ENCODE peak calls at places on chromosomes 2 and 18, in four cellular contexts. One of them, this sample, is unnamed.

GRCh38 chr2:3251974-3252373 is 125.6 kb downstream of the EIPR1 start:
- DNase-seq in stimulated activated CD8-positive, alpha-beta memory T cell treated with anti-CD3 and anti-CD28 coated beads, Interleukin-4, amount 100 ng/mL, for 1 hour: no peak
- DNase-seq in stimulated activated CD4-positive, alpha-beta T cell treated with anti-CD3 and anti-CD28 coated beads, Interleukin-1b, Interleukin-23, amount 100 ng/mL, for 48 hours: no peak
- DNase-seq in H9: no peak
- DNase-seq in this sample: no peak

GRCh38 chr2:229410946-229411345 is 139.9 kb upstream of the PID1 start:
- DNase-seq in stimulated activated CD4-positive, alpha-beta T cell treated with anti-CD3 and anti-CD28 coated beads, Interleukin-1b, Interleukin-23, amount 100 ng/mL, for 48 hours: no peak
- DNase-seq in H9: no peak
- DNase-seq in stimulated activated CD8-positive, alpha-beta memory T cell treated with anti-CD3 and anti-CD28 coated beads, Interleukin-4, amount 100 ng/mL, for 1 hour: no peak
- DNase-seq in this sample: no peak

GRCh38 chr2:111189106-111189505 is 68.4 kb downstream of the BCL2L11 start:
- DNase-seq in H9: no peak
- DNase-seq in stimulated activated CD8-positive, alpha-beta memory T cell treated with anti-CD3 and anti-CD28 coated beads, Interleukin-4, amount 100 ng/mL, for 1 hour: no peak
- DNase-seq in stimulated activated CD4-positive, alpha-beta T cell treated with anti-CD3 and anti-CD28 coated beads, Interleukin-1b, Interleukin-23, amount 100 ng/mL, for 48 hours: no peak
- DNase-seq in this sample: no peak

GRCh38 chr18:49250819-49251388 is 209.5 kb downstream of the DYM start:
- DNase-seq in H9: no peak
- DNase-seq in stimulated activated CD4-positive, alpha-beta T cell treated with anti-CD3 and anti-CD28 coated beads, Interleukin-1b, Interleukin-23, amount 100 ng/mL, for 48 hours: no peak
- DNase-seq in stimulated activated CD8-positive, alpha-beta memory T cell treated with anti-CD3 and anti-CD28 coated beads, Interleukin-4, amount 100 ng/mL, for 1 hour: no peak
- DNase-seq in this sample: no peak

GRCh38 chr2:180505203-180505602 is 475.2 kb upstream of the UBE2E3 start:
- DNase-seq in stimulated activated CD8-positive, alpha-beta memory T cell treated with anti-CD3 and anti-CD28 coated beads, Interleukin-4, amount 100 ng/mL, for 1 hour: no peak
- DNase-seq in H9: no peak
- DNase-seq in stimulated activated CD4-positive, alpha-beta T cell treated with anti-CD3 and anti-CD28 coated beads, Interleukin-1b, Interleukin-23, amount 100 ng/mL, for 48 hours: no peak
- DNase-seq in this sample: no peak

GRCh38 chr18:9737814-9738160 is 29.7 kb downstream of the RAB31 start:
- DNase-seq in stimulated activated CD4-positive, alpha-beta T cell treated with anti-CD3 and anti-CD28 coated beads, Interleukin-1b, Interleukin-23, amount 100 ng/mL, for 48 hours: no peak
- DNase-seq in H9: no peak
- DNase-seq in stimulated activated CD8-positive, alpha-beta memory T cell treated with anti-CD3 and anti-CD28 coated beads, Interleukin-4, amount 100 ng/mL, for 1 hour: no peak
- DNase-seq in this sample: no peak

GRCh38 chr2:20141056-20141762 is 83.7 kb downstream of the SDC1 start:
- DNase-seq in stimulated activated CD4-positive, alpha-beta T cell treated with anti-CD3 and anti-CD28 coated beads, Interleukin-1b, Interleukin-23, amount 100 ng/mL, for 48 hours: no peak
- DNase-seq in H9: peak
- DNase-seq in stimulated activated CD8-positive, alpha-beta memory T cell treated with anti-CD3 and anti-CD28 coated beads, Interleukin-4, amount 100 ng/mL, for 1 hour: no peak
- DNase-seq in this sample: peak

GRCh38 chr18:56166914-56167313 is 471.5 kb downstream of the TXNL1 start:
- DNase-seq in stimulated activated CD8-positive, alpha-beta memory T cell treated with anti-CD3 and anti-CD28 coated beads, Interleukin-4, amount 100 ng/mL, for 1 hour: no peak
- DNase-seq in stimulated activated CD4-positive, alpha-beta T cell treated with anti-CD3 and anti-CD28 coated beads, Interleukin-1b, Interleukin-23, amount 100 ng/mL, for 48 hours: no peak
- DNase-seq in H9: no peak
- DNase-seq in this sample: no peak

GRCh38 chr18:79960921-79961526 is 3.4 kb upstream of the HSBP1L1 start:
- DNase-seq in stimulated activated CD8-positive, alpha-beta memory T cell treated with anti-CD3 and anti-CD28 coated beads, Interleukin-4, amount 100 ng/mL, for 1 hour: no peak
- DNase-seq in H9: no peak
- DNase-seq in stimulated activated CD4-positive, alpha-beta T cell treated with anti-CD3 and anti-CD28 coated beads, Interleukin-1b, Interleukin-23, amount 100 ng/mL, for 48 hours: no peak
- DNase-seq in this sample: no peak

GRCh38 chr2:152826880-152827279 is 108.5 kb downstream of the ARL6IP6 start:
- DNase-seq in stimulated activated CD4-positive, alpha-beta T cell treated with anti-CD3 and anti-CD28 coated beads, Interleukin-1b, Interleukin-23, amount 100 ng/mL, for 48 hours: no peak
- DNase-seq in stimulated activated CD8-positive, alpha-beta memory T cell treated with anti-CD3 and anti-CD28 coated beads, Interleukin-4, amount 100 ng/mL, for 1 hour: no peak
- DNase-seq in H9: no peak
- DNase-seq in this sample: no peak

GRCh38 chr2:109069430-109070194 is 59.4 kb upstream of the SH3RF3 start:
- DNase-seq in H9: peak
- DNase-seq in stimulated activated CD8-positive, alpha-beta memory T cell treated with anti-CD3 and anti-CD28 coated beads, Interleukin-4, amount 100 ng/mL, for 1 hour: no peak
- DNase-seq in stimulated activated CD4-positive, alpha-beta T cell treated with anti-CD3 and anti-CD28 coated beads, Interleukin-1b, Interleukin-23, amount 100 ng/mL, for 48 hours: no peak
- DNase-seq in this sample: no peak

GRCh38 chr18:48195782-48196181 is 213.4 kb downstream of the ZBTB7C start:
- DNase-seq in stimulated activated CD8-positive, alpha-beta memory T cell treated with anti-CD3 and anti-CD28 coated beads, Interleukin-4, amount 100 ng/mL, for 1 hour: no peak
- DNase-seq in H9: no peak
- DNase-seq in stimulated activated CD4-positive, alpha-beta T cell treated with anti-CD3 and anti-CD28 coated beads, Interleukin-1b, Interleukin-23, amount 100 ng/mL, for 48 hours: no peak
- DNase-seq in this sample: no peak

GRCh38 chr2:47512581-47513083 is 109.7 kb downstream of the MSH2 start:
- DNase-seq in stimulated activated CD4-positive, alpha-beta T cell treated with anti-CD3 and anti-CD28 coated beads, Interleukin-1b, Interleukin-23, amount 100 ng/mL, for 48 hours: no peak
- DNase-seq in stimulated activated CD8-positive, alpha-beta memory T cell treated with anti-CD3 and anti-CD28 coated beads, Interleukin-4, amount 100 ng/mL, for 1 hour: no peak
- DNase-seq in H9: no peak
- DNase-seq in this sample: no peak

GRCh38 chr2:174027956-174028355 is 62.8 kb upstream of the SP3 start:
- DNase-seq in stimulated activated CD8-positive, alpha-beta memory T cell treated with anti-CD3 and anti-CD28 coated beads, Interleukin-4, amount 100 ng/mL, for 1 hour: no peak
- DNase-seq in stimulated activated CD4-positive, alpha-beta T cell treated with anti-CD3 and anti-CD28 coated beads, Interleukin-1b, Interleukin-23, amount 100 ng/mL, for 48 hours: no peak
- DNase-seq in H9: no peak
- DNase-seq in this sample: peak

GRCh38 chr2:46385786-46386577 is 88.8 kb downstream of the EPAS1 start:
- DNase-seq in stimulated activated CD8-positive, alpha-beta memory T cell treated with anti-CD3 and anti-CD28 coated beads, Interleukin-4, amount 100 ng/mL, for 1 hour: no peak
- DNase-seq in H9: peak
- DNase-seq in stimulated activated CD4-positive, alpha-beta T cell treated with anti-CD3 and anti-CD28 coated beads, Interleukin-1b, Interleukin-23, amount 100 ng/mL, for 48 hours: no peak
- DNase-seq in this sample: no peak

GRCh38 chr2:127053731-127054603 is 53.0 kb downstream of the BIN1 start:
- DNase-seq in H9: no peak
- DNase-seq in stimulated activated CD8-positive, alpha-beta memory T cell treated with anti-CD3 and anti-CD28 coated beads, Interleukin-4, amount 100 ng/mL, for 1 hour: no peak
- DNase-seq in stimulated activated CD4-positive, alpha-beta T cell treated with anti-CD3 and anti-CD28 coated beads, Interleukin-1b, Interleukin-23, amount 100 ng/mL, for 48 hours: no peak
- DNase-seq in this sample: no peak

GRCh38 chr2:218366621-218367414 is 10.2 kb downstream of the CATIP start:
- DNase-seq in stimulated activated CD8-positive, alpha-beta memory T cell treated with anti-CD3 and anti-CD28 coated beads, Interleukin-4, amount 100 ng/mL, for 1 hour: no peak
- DNase-seq in stimulated activated CD4-positive, alpha-beta T cell treated with anti-CD3 and anti-CD28 coated beads, Interleukin-1b, Interleukin-23, amount 100 ng/mL, for 48 hours: no peak
- DNase-seq in H9: no peak
- DNase-seq in this sample: no peak

GRCh38 chr2:27262379-27263286 is at the start of gene SLC30A3:
- DNase-seq in stimulated activated CD8-positive, alpha-beta memory T cell treated with anti-CD3 and anti-CD28 coated beads, Interleukin-4, amount 100 ng/mL, for 1 hour: no peak
- DNase-seq in H9: peak
- DNase-seq in stimulated activated CD4-positive, alpha-beta T cell treated with anti-CD3 and anti-CD28 coated beads, Interleukin-1b, Interleukin-23, amount 100 ng/mL, for 48 hours: peak
- DNase-seq in this sample: peak

GRCh38 chr18:45254683-45255082 is 360.6 kb upstream of the SLC14A2 start:
- DNase-seq in H9: no peak
- DNase-seq in stimulated activated CD8-positive, alpha-beta memory T cell treated with anti-CD3 and anti-CD28 coated beads, Interleukin-4, amount 100 ng/mL, for 1 hour: no peak
- DNase-seq in stimulated activated CD4-positive, alpha-beta T cell treated with anti-CD3 and anti-CD28 coated beads, Interleukin-1b, Interleukin-23, amount 100 ng/mL, for 48 hours: no peak
- DNase-seq in this sample: no peak

GRCh38 chr2:234593636-234594035 is 96.8 kb upstream of the ARL4C start:
- DNase-seq in H9: no peak
- DNase-seq in stimulated activated CD8-positive, alpha-beta memory T cell treated with anti-CD3 and anti-CD28 coated beads, Interleukin-4, amount 100 ng/mL, for 1 hour: no peak
- DNase-seq in stimulated activated CD4-positive, alpha-beta T cell treated with anti-CD3 and anti-CD28 coated beads, Interleukin-1b, Interleukin-23, amount 100 ng/mL, for 48 hours: no peak
- DNase-seq in this sample: no peak

GRCh38 chr2:102674836-102675235 is 55.5 kb downstream of the SLC9A2 start:
- DNase-seq in H9: no peak
- DNase-seq in stimulated activated CD4-positive, alpha-beta T cell treated with anti-CD3 and anti-CD28 coated beads, Interleukin-1b, Interleukin-23, amount 100 ng/mL, for 48 hours: no peak
- DNase-seq in stimulated activated CD8-positive, alpha-beta memory T cell treated with anti-CD3 and anti-CD28 coated beads, Interleukin-4, amount 100 ng/mL, for 1 hour: no peak
- DNase-seq in this sample: no peak

GRCh38 chr18:2515408-2515807 is 55.9 kb downstream of the METTL4 start:
- DNase-seq in stimulated activated CD8-positive, alpha-beta memory T cell treated with anti-CD3 and anti-CD28 coated beads, Interleukin-4, amount 100 ng/mL, for 1 hour: no peak
- DNase-seq in H9: no peak
- DNase-seq in stimulated activated CD4-positive, alpha-beta T cell treated with anti-CD3 and anti-CD28 coated beads, Interleukin-1b, Interleukin-23, amount 100 ng/mL, for 48 hours: no peak
- DNase-seq in this sample: no peak

GRCh38 chr2:224171226-224171625 is 132.1 kb upstream of the SERPINE2 start:
- DNase-seq in stimulated activated CD8-positive, alpha-beta memory T cell treated with anti-CD3 and anti-CD28 coated beads, Interleukin-4, amount 100 ng/mL, for 1 hour: no peak
- DNase-seq in H9: no peak
- DNase-seq in stimulated activated CD4-positive, alpha-beta T cell treated with anti-CD3 and anti-CD28 coated beads, Interleukin-1b, Interleukin-23, amount 100 ng/mL, for 48 hours: no peak
- DNase-seq in this sample: no peak

GRCh38 chr2:221572180-221572820 is at the start of gene EPHA4:
- DNase-seq in stimulated activated CD4-positive, alpha-beta T cell treated with anti-CD3 and anti-CD28 coated beads, Interleukin-1b, Interleukin-23, amount 100 ng/mL, for 48 hours: peak
- DNase-seq in H9: peak
- DNase-seq in stimulated activated CD8-positive, alpha-beta memory T cell treated with anti-CD3 and anti-CD28 coated beads, Interleukin-4, amount 100 ng/mL, for 1 hour: peak
- DNase-seq in this sample: peak

GRCh38 chr2:172639823-172640222 is 83.9 kb downstream of the PDK1 start:
- DNase-seq in H9: no peak
- DNase-seq in stimulated activated CD8-positive, alpha-beta memory T cell treated with anti-CD3 and anti-CD28 coated beads, Interleukin-4, amount 100 ng/mL, for 1 hour: no peak
- DNase-seq in stimulated activated CD4-positive, alpha-beta T cell treated with anti-CD3 and anti-CD28 coated beads, Interleukin-1b, Interleukin-23, amount 100 ng/mL, for 48 hours: peak
- DNase-seq in this sample: no peak

GRCh38 chr2:46769809-46770208 is 145.8 kb downstream of the MCFD2 start:
- DNase-seq in stimulated activated CD4-positive, alpha-beta T cell treated with anti-CD3 and anti-CD28 coated beads, Interleukin-1b, Interleukin-23, amount 100 ng/mL, for 48 hours: no peak
- DNase-seq in H9: no peak
- DNase-seq in stimulated activated CD8-positive, alpha-beta memory T cell treated with anti-CD3 and anti-CD28 coated beads, Interleukin-4, amount 100 ng/mL, for 1 hour: no peak
- DNase-seq in this sample: no peak

GRCh38 chr2:241896746-241897201 is 27.2 kb downstream of the RTP5 start:
- DNase-seq in stimulated activated CD4-positive, alpha-beta T cell treated with anti-CD3 and anti-CD28 coated beads, Interleukin-1b, Interleukin-23, amount 100 ng/mL, for 48 hours: no peak
- DNase-seq in stimulated activated CD8-positive, alpha-beta memory T cell treated with anti-CD3 and anti-CD28 coated beads, Interleukin-4, amount 100 ng/mL, for 1 hour: no peak
- DNase-seq in H9: no peak
- DNase-seq in this sample: no peak

GRCh38 chr2:215218587-215219577 is 80.5 kb upstream of the ABCA12 start:
- DNase-seq in stimulated activated CD8-positive, alpha-beta memory T cell treated with anti-CD3 and anti-CD28 coated beads, Interleukin-4, amount 100 ng/mL, for 1 hour: no peak
- DNase-seq in H9: no peak
- DNase-seq in stimulated activated CD4-positive, alpha-beta T cell treated with anti-CD3 and anti-CD28 coated beads, Interleukin-1b, Interleukin-23, amount 100 ng/mL, for 48 hours: no peak
- DNase-seq in this sample: no peak

GRCh38 chr2:151156943-151157705 is 104.5 kb downstream of the RBM43 start:
- DNase-seq in stimulated activated CD8-positive, alpha-beta memory T cell treated with anti-CD3 and anti-CD28 coated beads, Interleukin-4, amount 100 ng/mL, for 1 hour: no peak
- DNase-seq in stimulated activated CD4-positive, alpha-beta T cell treated with anti-CD3 and anti-CD28 coated beads, Interleukin-1b, Interleukin-23, amount 100 ng/mL, for 48 hours: no peak
- DNase-seq in H9: no peak
- DNase-seq in this sample: no peak

GRCh38 chr2:9346885-9347284 is 76.4 kb downstream of the ITGB1BP1 start:
- DNase-seq in stimulated activated CD4-positive, alpha-beta T cell treated with anti-CD3 and anti-CD28 coated beads, Interleukin-1b, Interleukin-23, amount 100 ng/mL, for 48 hours: no peak
- DNase-seq in H9: no peak
- DNase-seq in stimulated activated CD8-positive, alpha-beta memory T cell treated with anti-CD3 and anti-CD28 coated beads, Interleukin-4, amount 100 ng/mL, for 1 hour: no peak
- DNase-seq in this sample: no peak

GRCh38 chr18:56576826-56577573 is 61.4 kb downstream of the TXNL1 start:
- DNase-seq in stimulated activated CD8-positive, alpha-beta memory T cell treated with anti-CD3 and anti-CD28 coated beads, Interleukin-4, amount 100 ng/mL, for 1 hour: no peak
- DNase-seq in H9: no peak
- DNase-seq in stimulated activated CD4-positive, alpha-beta T cell treated with anti-CD3 and anti-CD28 coated beads, Interleukin-1b, Interleukin-23, amount 100 ng/mL, for 48 hours: no peak
- DNase-seq in this sample: no peak

GRCh38 chr2:58291726-58292430 is 50.8 kb upstream of the FANCL start:
- DNase-seq in stimulated activated CD8-positive, alpha-beta memory T cell treated with anti-CD3 and anti-CD28 coated beads, Interleukin-4, amount 100 ng/mL, for 1 hour: no peak
- DNase-seq in stimulated activated CD4-positive, alpha-beta T cell treated with anti-CD3 and anti-CD28 coated beads, Interleukin-1b, Interleukin-23, amount 100 ng/mL, for 48 hours: no peak
- DNase-seq in H9: no peak
- DNase-seq in this sample: no peak

GRCh38 chr2:113198790-113199612 is 25.2 kb downstream of the PSD4 start:
- DNase-seq in stimulated activated CD4-positive, alpha-beta T cell treated with anti-CD3 and anti-CD28 coated beads, Interleukin-1b, Interleukin-23, amount 100 ng/mL, for 48 hours: peak
- DNase-seq in stimulated activated CD8-positive, alpha-beta memory T cell treated with anti-CD3 and anti-CD28 coated beads, Interleukin-4, amount 100 ng/mL, for 1 hour: peak
- DNase-seq in H9: peak
- DNase-seq in this sample: no peak

GRCh38 chr2:62199392-62200125 is 3.6 kb downstream of the B3GNT2 start:
- DNase-seq in H9: no peak
- DNase-seq in stimulated activated CD4-positive, alpha-beta T cell treated with anti-CD3 and anti-CD28 coated beads, Interleukin-1b, Interleukin-23, amount 100 ng/mL, for 48 hours: no peak
- DNase-seq in stimulated activated CD8-positive, alpha-beta memory T cell treated with anti-CD3 and anti-CD28 coated beads, Interleukin-4, amount 100 ng/mL, for 1 hour: no peak
- DNase-seq in this sample: no peak

GRCh38 chr2:132479140-132479539 is 62.5 kb downstream of the GPR39 start:
- DNase-seq in stimulated activated CD8-positive, alpha-beta memory T cell treated with anti-CD3 and anti-CD28 coated beads, Interleukin-4, amount 100 ng/mL, for 1 hour: no peak
- DNase-seq in H9: no peak
- DNase-seq in stimulated activated CD4-positive, alpha-beta T cell treated with anti-CD3 and anti-CD28 coated beads, Interleukin-1b, Interleukin-23, amount 100 ng/mL, for 48 hours: no peak
- DNase-seq in this sample: no peak

GRCh38 chr18:66495844-66496243 is 108.0 kb downstream of the CDH19 start:
- DNase-seq in H9: peak
- DNase-seq in stimulated activated CD8-positive, alpha-beta memory T cell treated with anti-CD3 and anti-CD28 coated beads, Interleukin-4, amount 100 ng/mL, for 1 hour: no peak
- DNase-seq in stimulated activated CD4-positive, alpha-beta T cell treated with anti-CD3 and anti-CD28 coated beads, Interleukin-1b, Interleukin-23, amount 100 ng/mL, for 48 hours: no peak
- DNase-seq in this sample: no peak

GRCh38 chr2:165305391-165306096 is 66.3 kb downstream of the SCN2A start:
- DNase-seq in H9: no peak
- DNase-seq in stimulated activated CD8-positive, alpha-beta memory T cell treated with anti-CD3 and anti-CD28 coated beads, Interleukin-4, amount 100 ng/mL, for 1 hour: no peak
- DNase-seq in stimulated activated CD4-positive, alpha-beta T cell treated with anti-CD3 and anti-CD28 coated beads, Interleukin-1b, Interleukin-23, amount 100 ng/mL, for 48 hours: no peak
- DNase-seq in this sample: no peak

GRCh38 chr2:109089602-109090300 is 39.3 kb upstream of the SH3RF3 start:
- DNase-seq in H9: no peak
- DNase-seq in stimulated activated CD4-positive, alpha-beta T cell treated with anti-CD3 and anti-CD28 coated beads, Interleukin-1b, Interleukin-23, amount 100 ng/mL, for 48 hours: no peak
- DNase-seq in stimulated activated CD8-positive, alpha-beta memory T cell treated with anti-CD3 and anti-CD28 coated beads, Interleukin-4, amount 100 ng/mL, for 1 hour: no peak
- DNase-seq in this sample: no peak

This sample was measured in ascending aorta.